ENCODE peak calls at places on chromosomes 3 and 15, in nine cellular contexts. U is HCT116, E is upper lobe of left lung, S is IMR-90, T is A549, N is esophagus muscularis mucosa, H is breast epithelium, B is stomach, W is ovary. L is an unnamed sample.

GRCh38 chr15:68775671-68776476 is 44.8 kb downstream of the ANP32A start:
- DNase-seq in U (no peak), H (no peak), E (no peak), T (no peak), N (no peak), B (peak), S (peak), W (peak), L (peak)

GRCh38 chr15:82810061-82810862 is 834 bp downstream of the WHAMM start:
- DNase-seq in W (no peak), N (no peak), U (no peak), T (peak), H (peak), S (peak), E (peak), B (peak), L (peak)

GRCh38 chr3:32969656-32970055 is 18.2 kb downstream of the CCR4 start:
- DNase-seq in E (no peak), B (no peak), H (no peak), S (peak), T (peak), W (no peak), N (no peak), U (no peak), L (no peak)

GRCh38 chr15:70538278-70538677 is 225.1 kb downstream of the UACA start:
- DNase-seq in H (no peak), E (no peak), S (no peak), B (no peak), N (no peak), U (no peak), W (no peak), T (no peak), L (no peak)

GRCh38 chr3:117706037-117706436 is 996.5 kb downstream of the TUSC7 start:
- DNase-seq in E (no peak), S (peak), H (no peak), U (no peak), T (no peak), W (no peak), N (no peak), B (no peak), L (no peak)

GRCh38 chr15:90878660-90879059 is 5.6 kb upstream of the FES start:
- DNase-seq in N (no peak), T (no peak), H (no peak), W (no peak), S (no peak), B (no peak), U (no peak), E (peak), L (no peak)

GRCh38 chr3:15860014-15860934 is 62.5 kb upstream of the ANKRD28 start:
- DNase-seq in U (peak), S (peak), H (peak), T (peak), W (peak), E (peak), B (peak), N (no peak), L (peak)

GRCh38 chr3:188099907-188100306 is 54.0 kb upstream of the LPP start:
- DNase-seq in W (no peak), B (no peak), T (no peak), U (no peak), N (no peak), H (no peak), S (no peak), E (no peak), L (no peak)

GRCh38 chr3:195892355-195893120 is 15.8 kb downstream of the TNK2 start:
- DNase-seq in E (peak), N (no peak), B (no peak), U (no peak), W (peak), H (peak), S (peak), T (no peak), L (no peak)

GRCh38 chr3:16480861-16481569 is 32.5 kb downstream of the RFTN1 start:
- DNase-seq in E (no peak), N (no peak), T (peak), U (no peak), H (no peak), W (no peak), B (no peak), S (peak), L (no peak)

GRCh38 chr3:62057339-62058047 is 315.9 kb downstream of the FEZF2 start:
- DNase-seq in H (no peak), S (no peak), T (no peak), E (no peak), U (no peak), W (no peak), N (no peak), B (no peak), L (no peak)

GRCh38 chr3:4019509-4019908 is 220.3 kb downstream of the LRRN1 start:
- DNase-seq in W (no peak), H (no peak), S (no peak), E (no peak), N (no peak), B (no peak), T (no peak), U (no peak), L (no peak)

GRCh38 chr3:191236635-191237034 is 37.6 kb downstream of the OSTN start:
- DNase-seq in N (no peak), E (no peak), W (no peak), B (no peak), H (no peak), S (peak), U (no peak), T (no peak), L (no peak)

GRCh38 chr15:78210349-78210717 is 24.0 kb downstream of the ACSBG1 start:
- DNase-seq in S (no peak), N (no peak), W (no peak), H (no peak), E (no peak), B (peak), U (no peak), T (no peak), L (peak)

GRCh38 chr3:115685097-115685496 is 61.8 kb downstream of the GAP43 start:
- DNase-seq in T (no peak), H (no peak), W (no peak), S (no peak), B (no peak), E (no peak), N (no peak), U (no peak), L (no peak)

GRCh38 chr15:88970232-88970631 is 57.1 kb upstream of the MFGE8 start:
- DNase-seq in N (no peak), E (no peak), B (no peak), T (no peak), S (no peak), H (no peak), U (no peak), W (no peak), L (no peak)

DNA sequence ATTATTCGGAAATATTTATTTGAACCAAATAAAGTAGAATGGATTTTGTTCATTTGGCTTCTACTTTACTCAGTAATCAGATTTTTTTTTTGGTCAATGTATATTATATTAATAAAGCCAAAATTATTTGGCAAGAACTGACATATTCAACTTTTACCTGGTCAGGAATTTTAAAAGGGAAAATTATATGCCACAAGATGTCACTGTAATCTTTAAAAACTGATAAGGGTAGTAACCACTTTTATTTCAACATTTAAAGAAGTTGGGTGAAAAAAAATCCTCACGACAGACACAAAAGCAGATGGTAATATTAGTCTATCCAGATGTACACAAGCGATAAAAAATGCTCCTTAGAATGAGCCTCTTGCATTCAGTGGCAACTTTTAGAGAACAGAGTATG is 101.9 kb downstream of the SERPINI1 start:
- DNase-seq in E (no peak), H (no peak), U (no peak), N (no peak), W (no peak), B (no peak), S (no peak), T (no peak), L (no peak)
- TF ChIP-seq CTCF in E (no peak), H (peak), U (peak), N (no peak), W (no peak), B (no peak), S (peak), T (peak), L (no peak)

GRCh38 chr3:136789976-136790375 is 28.9 kb upstream of the SLC35G2 start:
- DNase-seq in B (no peak), U (no peak), T (no peak), H (no peak), S (no peak), E (no peak), N (no peak), W (no peak), L (no peak)

GRCh38 chr3:136783708-136784191 is 31.6 kb upstream of the STAG1 start:
- DNase-seq in W (no peak), S (peak), B (no peak), E (no peak), U (no peak), T (peak), N (no peak), H (no peak), L (no peak)

GRCh38 chr3:136788154-136788553 is 30.8 kb upstream of the SLC35G2 start:
- DNase-seq in N (no peak), U (no peak), S (no peak), E (no peak), B (no peak), W (no peak), H (no peak), T (no peak), L (no peak)

GRCh38 chr3:136790786-136791185 is 28.1 kb upstream of the SLC35G2 start:
- DNase-seq in E (no peak), S (no peak), W (no peak), U (no peak), T (no peak), N (no peak), H (no peak), B (no peak), L (no peak)

GRCh38 chr3:136787226-136787793 is 31.6 kb upstream of the SLC35G2 start:
- DNase-seq in W (no peak), S (peak), U (no peak), T (no peak), E (no peak), B (peak), H (no peak), N (no peak), L (no peak)
- H3K4me3 ChIP-seq in W (no peak), S (no peak), U (no peak), T (no peak), E (no peak), B (no peak), H (no peak), N (peak), L (no peak)

GRCh38 chr3:13420051-13420816 is at the start of gene NUP210:
- DNase-seq in W (no peak), U (no peak), N (no peak), H (no peak), S (no peak), E (peak), T (peak), B (peak), L (no peak)

GRCh38 chr3:13419356-13420050 is 619 bp downstream of the NUP210 start:
- DNase-seq in U (no peak), B (peak), E (peak), S (no peak), H (no peak), T (peak), N (no peak), W (peak), L (no peak)

GRCh38 chr3:13424111-13424844 is 4.2 kb upstream of the NUP210 start:
- DNase-seq in H (no peak), T (no peak), N (no peak), B (no peak), U (no peak), E (no peak), W (no peak), S (no peak), L (no peak)

GRCh38 chr3:13424865-13425605 is 4.9 kb upstream of the NUP210 start:
- DNase-seq in H (no peak), N (no peak), B (no peak), T (no peak), W (no peak), S (no peak), U (no peak), E (no peak), L (no peak)

GRCh38 chr3:13420817-13421755 is 964 bp upstream of the NUP210 start:
- DNase-seq in T (no peak), N (no peak), U (no peak), H (no peak), B (peak), W (no peak), S (no peak), E (no peak), L (peak)
- TF ChIP-seq POLR2A in T (no peak), N (no peak), U (no peak), H (no peak), B (no peak), W (no peak), S (no peak), E (no peak), L (no peak)

GRCh38 chr15:74988007-74988800 is 7.2 kb upstream of the SCAMP5 start:
- DNase-seq in E (no peak), H (no peak), U (peak), N (no peak), T (peak), S (peak), B (peak), W (peak), L (no peak)
- TF ChIP-seq CTCF in E (no peak), H (no peak), U (peak), N (no peak), T (peak), S (peak), B (no peak), W (no peak), L (no peak)

DNA sequence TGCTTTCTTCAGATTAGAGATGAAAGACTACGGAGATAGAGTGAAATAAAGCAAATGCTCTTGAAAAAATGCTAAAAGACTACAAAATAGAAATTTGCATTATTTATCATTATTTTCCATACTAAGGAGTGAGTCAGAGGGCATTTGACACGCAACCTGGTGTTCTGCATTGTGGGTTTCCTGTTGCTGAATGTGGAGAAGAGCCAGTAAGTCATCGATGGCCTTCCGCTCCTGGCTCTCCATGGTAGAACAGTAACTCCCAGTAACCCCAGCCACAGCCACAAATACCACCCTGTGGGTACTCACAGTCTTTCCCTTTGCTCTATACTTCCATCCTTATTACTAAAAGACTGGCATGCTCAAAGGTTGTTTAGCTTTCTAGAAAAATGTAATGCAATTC is 61.5 kb downstream of the CGGBP1 start:
- DNase-seq in N (no peak), H (no peak), T (no peak), U (no peak), E (no peak), S (no peak), W (no peak), B (no peak), L (peak)
- H3K4me3 ChIP-seq in N (no peak), H (no peak), T (no peak), U (no peak), E (no peak), S (no peak), W (no peak), B (no peak), L (no peak)

DNA sequence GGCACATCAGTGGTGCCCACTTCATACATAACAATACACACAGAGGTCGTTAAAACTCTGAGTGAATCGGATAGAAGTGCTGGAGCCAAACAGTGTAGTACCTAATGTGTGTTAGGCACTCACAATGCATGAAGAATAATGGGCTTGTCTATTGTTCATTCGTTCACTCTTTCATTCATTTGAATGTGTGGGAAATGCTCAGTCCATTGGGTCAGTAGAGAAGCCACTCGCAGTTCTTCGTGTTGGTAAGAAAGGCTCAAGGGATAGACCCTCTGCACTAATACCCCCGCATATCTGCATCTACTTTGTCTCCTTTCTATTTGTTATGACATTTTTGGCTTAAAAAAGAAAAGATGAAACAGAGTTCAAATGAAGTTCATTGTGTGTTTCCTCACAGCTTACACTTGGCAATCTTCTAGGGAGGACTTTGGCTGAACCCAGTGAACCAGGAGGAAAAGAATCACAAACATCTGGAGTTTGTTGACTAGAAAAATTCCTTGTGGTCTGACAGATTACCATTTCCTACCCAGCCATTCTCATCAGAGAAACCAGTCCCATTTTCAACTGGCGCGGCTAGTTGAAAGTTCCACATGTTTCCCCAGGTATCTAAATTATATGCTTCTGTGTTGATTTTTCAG is 32.9 kb upstream of the MFSD1 start:
- DNase-seq in B (no peak), S (peak), N (peak), W (no peak), U (no peak), T (peak), H (peak), E (no peak), L (no peak)
- TF ChIP-seq POLR2A in B (no peak), S (peak), N (no peak), W (no peak), U (no peak), T (no peak), H (no peak), E (no peak), L (no peak)

GRCh38 chr15:50166216-50166615 is 15.8 kb upstream of the SLC27A2 start:
- DNase-seq in T (peak), E (no peak), W (no peak), H (no peak), U (no peak), N (no peak), S (peak), B (no peak), L (no peak)
- TF ChIP-seq CTCF in T (no peak), E (no peak), W (no peak), H (no peak), U (no peak), N (no peak), S (no peak), B (no peak), L (no peak)